ENCODE peak calls at places on chromosomes 16 and 17, in five cellular contexts. C, Q, K, N and R are unnamed samples.

GRCh38 chr17:82570282-82570681 is 50.8 kb downstream of the FOXK2 start:
- DNase-seq in N (no peak), K (no peak), C (no peak), Q (no peak), R (no peak)

GRCh38 chr16:81647527-81647926 is 131.6 kb upstream of the PLCG2 start:
- DNase-seq in N (no peak), Q (no peak), K (no peak), C (peak; percentile 56), R (peak; percentile 30)

GRCh38 chr16:12793120-12793889 is 10.4 kb downstream of the CPPED1 start:
- DNase-seq in C (no peak), K (no peak), Q (no peak), N (no peak), R (no peak)

GRCh38 chr17:7837375-7838290 is 3.6 kb downstream of the KDM6B start:
- DNase-seq in Q (no peak), K (no peak), N (no peak), C (no peak), R (peak; percentile 11)

GRCh38 chr17:81445642-81446500 is 50.6 kb downstream of the BAHCC1 start:
- DNase-seq in K (no peak), Q (no peak), N (no peak), C (no peak), R (no peak)

GRCh38 chr17:77382356-77382911 is 241.7 kb downstream of the SEC14L1 start:
- DNase-seq in K (no peak), N (no peak), C (no peak), Q (no peak), R (no peak)

GRCh38 chr16:2955438-2955778 is 8.7 kb upstream of the KREMEN2 start:
- DNase-seq in N (no peak), Q (no peak), C (no peak), K (no peak), R (no peak)

GRCh38 chr17:5809580-5810188 is 225.4 kb upstream of the NLRP1 start:
- DNase-seq in K (no peak), Q (no peak), C (no peak), N (no peak), R (no peak)

GRCh38 chr16:84045818-84046470 is 3.3 kb upstream of the SLC38A8 start:
- DNase-seq in C (no peak), N (no peak), Q (peak; percentile 56), K (no peak), R (no peak)

GRCh38 chr16:85783441-85783840 is 15.9 kb downstream of the EMC8 start:
- DNase-seq in N (no peak), C (no peak), K (no peak), Q (no peak), R (no peak)

GRCh38 chr17:74825952-74826713 is 33.6 kb downstream of the GRIN2C start:
- DNase-seq in C (no peak), Q (no peak), N (no peak), K (no peak), R (no peak)

GRCh38 chr17:49580055-49580721 is 4.5 kb downstream of the NXPH3 start:
- DNase-seq in C (no peak), K (no peak), Q (no peak), N (no peak), R (no peak)

GRCh38 chr16:57635266-57636097 is 7.1 kb downstream of the ADGRG1 start:
- DNase-seq in Q (no peak), N (no peak), C (no peak), K (no peak), R (no peak)

GRCh38 chr17:74739227-74739831 is 2.3 kb downstream of the RAB37 start:
- DNase-seq in C (no peak), Q (no peak), N (no peak), K (no peak), R (no peak)

GRCh38 chr17:37541880-37542675 is 52.4 kb downstream of the DUSP14 start:
- DNase-seq in C (no peak), K (no peak), N (peak; percentile 54), Q (no peak), R (peak; percentile 83)

GRCh38 chr17:48012151-48012520 is 25.5 kb downstream of the COPZ2 start:
- DNase-seq in N (no peak), K (no peak), Q (no peak), C (no peak), R (peak; percentile 37)

GRCh38 chr16:15704545-15704987 is 54.5 kb downstream of the NDE1 start:
- DNase-seq in C (no peak), N (peak; percentile 37), K (peak; percentile 48), Q (peak; percentile 88), R (peak; percentile 86)

GRCh38 chr17:78342438-78343098 is 17.3 kb downstream of the SOCS3 start:
- DNase-seq in N (no peak), Q (peak; percentile 89), C (no peak), K (peak; percentile 87), R (peak; percentile 88)

GRCh38 chr17:2792541-2793169 is 3.6 kb upstream of the RAP1GAP2 start:
- DNase-seq in N (no peak), C (no peak), Q (no peak), K (no peak), R (no peak)

GRCh38 chr17:44464037-44464436 is 39.2 kb downstream of the GPATCH8 start:
- DNase-seq in K (peak; percentile 8), C (no peak), Q (no peak), N (no peak), R (peak; percentile 55)

GRCh38 chr17:53032861-53033271 is 789.9 kb upstream of the KIF2B start:
- DNase-seq in C (peak; percentile 65), K (peak; percentile 68), Q (no peak), N (no peak), R (peak; percentile 5)

GRCh38 chr16:27927266-27927901 is 136.1 kb downstream of the GSG1L start:
- DNase-seq in Q (no peak), K (no peak), C (no peak), N (no peak), R (no peak)
- H3K4me3 ChIP-seq in Q (no peak overlapping the region), K (no peak overlapping the region), C (no peak overlapping the region), N (no peak overlapping the region), R (no peak overlapping the region)

GRCh38 chr16:51156836-51157235 is 5.8 kb upstream of the SALL1 start:
- DNase-seq in Q (no peak), N (no peak), K (no peak), C (no peak), R (no peak)
- H3K4me3 ChIP-seq in Q (no peak overlapping the region), N (no peak overlapping the region), K (no peak overlapping the region), C (no peak overlapping the region), R (no peak overlapping the region)

DNA sequence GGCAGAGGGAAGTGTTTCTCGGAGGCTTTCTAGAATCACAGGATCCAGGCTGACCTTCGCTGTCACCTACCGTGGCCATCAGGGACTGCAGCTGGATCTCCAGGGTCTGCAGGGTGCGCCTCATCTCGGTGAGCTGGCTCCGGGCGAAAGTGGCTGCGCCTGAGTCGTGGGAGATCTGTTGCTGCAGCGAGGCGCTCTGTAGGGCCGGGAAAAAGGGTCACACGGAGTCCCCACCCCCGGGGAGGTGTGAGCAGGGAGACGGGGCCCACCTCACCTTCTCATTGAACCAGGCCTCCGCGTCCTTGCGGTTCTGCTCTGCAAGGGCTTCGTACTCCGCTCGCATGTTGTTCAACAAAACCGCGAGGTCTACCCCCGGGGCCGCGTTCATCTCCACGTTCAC is 2.9 kb downstream of the KRT28 start:
- DNase-seq in Q (no peak), K (no peak), N (no peak), C (no peak), R (no peak)
- H3K4me3 ChIP-seq in Q (no peak overlapping the region), K (no peak overlapping the region), N (no peak overlapping the region), C (no peak overlapping the region), R (no peak overlapping the region)

GRCh38 chr16:53605979-53606378 is 97.7 kb downstream of the RPGRIP1L start:
- DNase-seq in N (peak; percentile 1), Q (no peak), C (no peak), K (no peak), R (no peak)
- H3K4me3 ChIP-seq in N (no peak overlapping the region), Q (no peak overlapping the region), C (no peak overlapping the region), K (no peak overlapping the region), R (no peak overlapping the region)